ENCODE peak calls at places on chromosomes 6 and 20, in seven cellular contexts. One of them, this sample, is unnamed.
A peak's percentile ranks its signal among the peaks of the same experiment; 100 is the strongest.

GRCh38 chr6:75098709-75099108 is 107.1 kb downstream of the COL12A1 start:
- DNase-seq in WTC11: no peak
- DNase-seq in CD8-positive, alpha-beta T cell: no peak
- DNase-seq in fibroblast of pulmonary artery: peak; percentile 96
- DNase-seq in pancreas: peak; percentile 51
- DNase-seq in GM12865: no peak
- DNase-seq in HepG2: peak; percentile 3
- DNase-seq in this sample: no peak

GRCh38 chr20:17431621-17432364 is 99.4 kb downstream of the BFSP1 start:
- DNase-seq in WTC11: peak; percentile 72
- DNase-seq in CD8-positive, alpha-beta T cell: peak; percentile 26
- DNase-seq in fibroblast of pulmonary artery: peak; percentile 61
- DNase-seq in pancreas: peak; percentile 54
- DNase-seq in GM12865: peak; percentile 62
- DNase-seq in HepG2: peak; percentile 57
- DNase-seq in this sample: no peak

GRCh38 chr6:71334768-71335167 is 46.2 kb downstream of the OGFRL1 start:
- DNase-seq in WTC11: no peak
- DNase-seq in CD8-positive, alpha-beta T cell: no peak
- DNase-seq in fibroblast of pulmonary artery: no peak
- DNase-seq in pancreas: no peak
- DNase-seq in GM12865: no peak
- DNase-seq in HepG2: no peak
- DNase-seq in this sample: no peak

GRCh38 chr6:75267461-75267860 is 17.1 kb downstream of the TMEM30A start:
- DNase-seq in WTC11: no peak
- DNase-seq in CD8-positive, alpha-beta T cell: no peak
- DNase-seq in fibroblast of pulmonary artery: no peak
- DNase-seq in pancreas: no peak
- DNase-seq in GM12865: no peak
- DNase-seq in HepG2: no peak
- DNase-seq in this sample: no peak

GRCh38 chr6:28425942-28426541 is 17.2 kb downstream of the ZSCAN23 start:
- DNase-seq in WTC11: no peak
- DNase-seq in CD8-positive, alpha-beta T cell: no peak
- DNase-seq in fibroblast of pulmonary artery: no peak
- DNase-seq in pancreas: no peak
- DNase-seq in GM12865: peak; percentile 58
- DNase-seq in HepG2: no peak
- DNase-seq in this sample: no peak

GRCh38 chr6:134787261-134787871 is 162.5 kb downstream of the ALDH8A1 start:
- DNase-seq in WTC11: no peak
- DNase-seq in CD8-positive, alpha-beta T cell: no peak
- DNase-seq in fibroblast of pulmonary artery: peak; percentile 58
- DNase-seq in pancreas: no peak
- DNase-seq in GM12865: no peak
- DNase-seq in HepG2: no peak
- DNase-seq in this sample: no peak

GRCh38 chr20:63745961-63746765 is 6.6 kb downstream of the SLC2A4RG start:
- DNase-seq in WTC11: no peak
- DNase-seq in CD8-positive, alpha-beta T cell: no peak
- DNase-seq in fibroblast of pulmonary artery: no peak
- DNase-seq in pancreas: no peak
- DNase-seq in GM12865: no peak
- DNase-seq in HepG2: no peak
- DNase-seq in this sample: no peak

GRCh38 chr6:90898763-90899162 is 311.9 kb upstream of the MAP3K7 start:
- DNase-seq in WTC11: no peak
- DNase-seq in CD8-positive, alpha-beta T cell: no peak
- DNase-seq in fibroblast of pulmonary artery: no peak
- DNase-seq in pancreas: no peak
- DNase-seq in GM12865: no peak
- DNase-seq in HepG2: no peak
- DNase-seq in this sample: no peak

GRCh38 chr6:109229536-109229935 is 134.2 kb downstream of the CEP57L1 start:
- DNase-seq in WTC11: no peak
- DNase-seq in CD8-positive, alpha-beta T cell: no peak
- DNase-seq in fibroblast of pulmonary artery: no peak
- DNase-seq in pancreas: no peak
- DNase-seq in GM12865: no peak
- DNase-seq in HepG2: no peak
- DNase-seq in this sample: no peak

GRCh38 chr20:24502184-24502583 is 32.8 kb downstream of the SYNDIG1 start:
- DNase-seq in WTC11: no peak
- DNase-seq in CD8-positive, alpha-beta T cell: no peak
- DNase-seq in fibroblast of pulmonary artery: peak; percentile 38
- DNase-seq in pancreas: no peak
- DNase-seq in GM12865: no peak
- DNase-seq in HepG2: no peak
- DNase-seq in this sample: no peak

GRCh38 chr6:162211022-162211421 is 516.5 kb downstream of the PRKN start:
- DNase-seq in WTC11: no peak
- DNase-seq in CD8-positive, alpha-beta T cell: no peak
- DNase-seq in fibroblast of pulmonary artery: no peak
- DNase-seq in pancreas: no peak
- DNase-seq in GM12865: no peak
- DNase-seq in HepG2: no peak
- DNase-seq in this sample: no peak

GRCh38 chr6:77074037-77074713 is 389.1 kb downstream of the HTR1B start:
- DNase-seq in WTC11: no peak
- DNase-seq in CD8-positive, alpha-beta T cell: no peak
- DNase-seq in fibroblast of pulmonary artery: no peak
- DNase-seq in pancreas: no peak
- DNase-seq in GM12865: peak; percentile 6
- DNase-seq in HepG2: no peak
- DNase-seq in this sample: no peak

GRCh38 chr6:3386374-3386857 is 70.4 kb downstream of the SLC22A23 start:
- DNase-seq in WTC11: no peak
- DNase-seq in CD8-positive, alpha-beta T cell: no peak
- DNase-seq in fibroblast of pulmonary artery: no peak
- DNase-seq in pancreas: no peak
- DNase-seq in GM12865: no peak
- DNase-seq in HepG2: no peak
- DNase-seq in this sample: no peak

GRCh38 chr6:166105341-166106075 is 62.1 kb downstream of the TBXT start:
- DNase-seq in WTC11: no peak
- DNase-seq in CD8-positive, alpha-beta T cell: no peak
- DNase-seq in fibroblast of pulmonary artery: no peak
- DNase-seq in pancreas: no peak
- DNase-seq in GM12865: no peak
- DNase-seq in HepG2: no peak
- DNase-seq in this sample: no peak

GRCh38 chr20:19987046-19987445 is 30.1 kb upstream of the NAA20 start:
- DNase-seq in WTC11: no peak
- DNase-seq in CD8-positive, alpha-beta T cell: no peak
- DNase-seq in fibroblast of pulmonary artery: no peak
- DNase-seq in pancreas: no peak
- DNase-seq in GM12865: no peak
- DNase-seq in HepG2: no peak
- DNase-seq in this sample: no peak

GRCh38 chr20:45097485-45098095 is 3.3 kb downstream of the KCNS1 start:
- DNase-seq in WTC11: peak; percentile 50
- DNase-seq in CD8-positive, alpha-beta T cell: peak; percentile 13
- DNase-seq in fibroblast of pulmonary artery: peak; percentile 63
- DNase-seq in pancreas: no peak
- DNase-seq in GM12865: peak; percentile 45
- DNase-seq in HepG2: no peak
- DNase-seq in this sample: no peak

GRCh38 chr6:149467265-149467664 is 17.5 kb downstream of the ZC3H12D start:
- DNase-seq in WTC11: no peak
- DNase-seq in CD8-positive, alpha-beta T cell: no peak
- DNase-seq in fibroblast of pulmonary artery: no peak
- DNase-seq in pancreas: no peak
- DNase-seq in GM12865: peak; percentile 41
- DNase-seq in HepG2: no peak
- DNase-seq in this sample: no peak

GRCh38 chr6:138310294-138310693 is 67.4 kb upstream of the SMIM28 start:
- DNase-seq in WTC11: no peak
- DNase-seq in CD8-positive, alpha-beta T cell: no peak
- DNase-seq in fibroblast of pulmonary artery: peak; percentile 10
- DNase-seq in pancreas: no peak
- DNase-seq in GM12865: no peak
- DNase-seq in HepG2: no peak
- DNase-seq in this sample: no peak

GRCh38 chr6:46549155-46549554 is 57.9 kb upstream of the RCAN2 start:
- DNase-seq in WTC11: no peak
- DNase-seq in CD8-positive, alpha-beta T cell: no peak
- DNase-seq in fibroblast of pulmonary artery: no peak
- DNase-seq in pancreas: no peak
- DNase-seq in GM12865: no peak
- DNase-seq in HepG2: no peak
- DNase-seq in this sample: no peak

DNA sequence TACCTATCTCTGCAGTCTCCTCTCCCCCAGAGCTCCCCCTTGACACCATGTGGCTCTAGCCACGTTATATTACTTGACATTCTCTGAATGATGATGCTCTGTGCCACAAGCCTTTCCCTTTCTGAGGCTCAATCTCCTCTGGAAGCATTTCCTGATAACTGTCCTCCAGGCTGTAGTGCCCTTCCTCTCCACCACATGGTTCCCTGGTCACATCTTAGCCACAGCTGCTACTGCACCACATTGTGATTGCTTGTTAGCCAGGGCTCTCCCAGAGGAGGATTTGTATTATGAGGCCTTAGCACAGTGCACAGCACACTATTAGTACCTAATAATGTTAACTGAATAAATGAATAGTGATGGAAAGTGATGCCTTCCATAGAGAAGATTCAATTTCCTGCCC is 63.9 kb upstream of the RCAN2 start:
- DNase-seq in WTC11: no peak
- DNase-seq in CD8-positive, alpha-beta T cell: no peak
- DNase-seq in fibroblast of pulmonary artery: no peak
- DNase-seq in pancreas: no peak
- DNase-seq in GM12865: no peak
- DNase-seq in HepG2: no peak
- DNase-seq in this sample: no peak
- TF ChIP-seq CTCF in WTC11: no peak
- TF ChIP-seq CTCF in CD8-positive, alpha-beta T cell: no peak
- TF ChIP-seq CTCF in fibroblast of pulmonary artery: no peak
- TF ChIP-seq CTCF in pancreas: no peak
- TF ChIP-seq CTCF in GM12865: no peak
- TF ChIP-seq CTCF in HepG2: no peak
- TF ChIP-seq CTCF in this sample: no peak

DNA sequence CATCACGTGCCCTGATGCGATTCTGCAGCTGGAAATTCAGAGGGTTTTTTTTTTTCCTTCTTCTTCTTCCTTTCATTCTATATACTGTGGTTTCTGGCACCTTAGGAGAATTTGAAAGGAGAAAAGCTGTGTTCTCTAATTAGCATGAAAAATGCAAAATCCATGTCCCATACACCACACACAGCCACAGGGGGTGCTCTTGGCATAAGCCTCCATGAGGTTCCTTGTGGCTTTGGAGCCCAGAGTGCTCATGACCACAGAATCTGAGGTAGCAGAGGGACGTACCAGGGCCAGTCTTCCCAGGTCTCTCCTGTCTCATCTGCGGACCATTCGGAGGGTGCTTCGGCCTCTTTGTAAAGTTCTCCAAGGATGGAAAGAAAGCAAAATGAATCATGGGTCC is 258.4 kb upstream of the CDH4 start:
- DNase-seq in WTC11: no peak
- DNase-seq in CD8-positive, alpha-beta T cell: no peak
- DNase-seq in fibroblast of pulmonary artery: no peak
- DNase-seq in pancreas: no peak
- DNase-seq in GM12865: no peak
- DNase-seq in HepG2: no peak
- DNase-seq in this sample: no peak
- TF ChIP-seq CTCF in WTC11: no peak
- TF ChIP-seq CTCF in CD8-positive, alpha-beta T cell: no peak
- TF ChIP-seq CTCF in fibroblast of pulmonary artery: no peak
- TF ChIP-seq CTCF in pancreas: no peak
- TF ChIP-seq CTCF in GM12865: no peak
- TF ChIP-seq CTCF in HepG2: peak; percentile 32
- TF ChIP-seq CTCF in this sample: no peak

GRCh38 chr6:119076173-119076965 is 2.1 kb downstream of the FAM184A start:
- DNase-seq in WTC11: no peak
- DNase-seq in CD8-positive, alpha-beta T cell: no peak
- DNase-seq in fibroblast of pulmonary artery: no peak
- DNase-seq in pancreas: no peak
- DNase-seq in GM12865: no peak
- DNase-seq in HepG2: no peak
- DNase-seq in this sample: no peak

GRCh38 chr6:119079288-119079809 is 885 bp upstream of the FAM184A start:
- DNase-seq in WTC11: no peak
- DNase-seq in CD8-positive, alpha-beta T cell: no peak
- DNase-seq in fibroblast of pulmonary artery: peak; percentile 63
- DNase-seq in pancreas: no peak
- DNase-seq in GM12865: no peak
- DNase-seq in HepG2: no peak
- DNase-seq in this sample: no peak

GRCh38 chr6:119076966-119077642 is 1.4 kb downstream of the FAM184A start:
- DNase-seq in WTC11: no peak
- DNase-seq in CD8-positive, alpha-beta T cell: no peak
- DNase-seq in fibroblast of pulmonary artery: no peak
- DNase-seq in pancreas: no peak
- DNase-seq in GM12865: no peak
- DNase-seq in HepG2: no peak
- DNase-seq in this sample: no peak

GRCh38 chr6:119078449-119079287 is at the start of gene FAM184A:
- DNase-seq in WTC11: peak; percentile 73
- DNase-seq in CD8-positive, alpha-beta T cell: peak; percentile 57
- DNase-seq in fibroblast of pulmonary artery: peak; percentile 53
- DNase-seq in pancreas: peak; percentile 69
- DNase-seq in GM12865: peak; percentile 64
- DNase-seq in HepG2: peak; percentile 55
- DNase-seq in this sample: peak; percentile 51

DNA sequence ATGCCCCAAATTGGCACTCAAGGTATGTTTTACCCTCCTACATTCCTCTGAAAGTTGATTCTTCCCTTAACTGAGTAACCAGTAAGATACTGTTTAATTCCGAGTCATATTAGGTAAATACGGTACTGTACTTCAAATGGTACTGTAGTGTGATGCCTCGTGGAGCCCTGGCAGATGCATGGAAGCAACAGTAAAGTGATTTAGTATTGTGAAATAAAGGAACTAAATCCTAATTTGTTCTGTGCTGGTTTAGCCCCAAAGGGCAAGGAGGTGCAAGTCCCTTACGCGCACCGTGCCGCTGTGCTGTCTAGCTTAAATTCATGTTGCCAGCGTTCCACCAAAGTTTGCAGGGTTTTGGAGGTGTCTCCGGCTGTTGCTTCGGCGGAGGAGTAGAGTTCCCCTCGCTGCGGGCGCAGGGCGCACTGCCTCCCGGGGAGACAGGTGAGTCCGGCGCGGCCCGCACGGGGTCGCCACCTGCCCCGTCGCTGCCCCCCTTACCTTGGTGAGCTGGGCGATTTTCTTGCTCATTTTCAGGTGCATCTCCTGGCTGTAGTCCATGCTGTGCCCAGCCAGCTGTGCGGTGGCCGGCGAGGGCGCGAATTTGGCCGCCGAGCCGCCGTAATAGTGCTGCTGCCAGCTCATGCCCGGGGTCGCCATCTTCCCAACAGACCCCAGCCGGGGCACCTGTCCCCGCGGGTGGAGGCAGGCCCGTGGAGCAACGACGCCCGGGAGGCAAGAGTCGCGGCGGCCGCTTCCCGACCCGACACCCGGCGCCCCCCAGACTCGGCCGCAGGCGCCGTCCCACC is 618 bp downstream of the FAM184A start:
- DNase-seq in WTC11: peak; percentile 73
- DNase-seq in CD8-positive, alpha-beta T cell: peak; percentile 50
- DNase-seq in fibroblast of pulmonary artery: peak; percentile 12
- DNase-seq in pancreas: peak; percentile 52
- DNase-seq in GM12865: peak; percentile 31
- DNase-seq in HepG2: peak; percentile 32
- DNase-seq in this sample: no peak
- TF ChIP-seq CTCF in WTC11: no peak
- TF ChIP-seq CTCF in CD8-positive, alpha-beta T cell: peak; percentile 26
- TF ChIP-seq CTCF in fibroblast of pulmonary artery: no peak
- TF ChIP-seq CTCF in pancreas: no peak
- TF ChIP-seq CTCF in GM12865: peak; percentile 18
- TF ChIP-seq CTCF in HepG2: peak; percentile 85
- TF ChIP-seq CTCF in this sample: no peak

GRCh38 chr6:68400396-68400795 is 234.7 kb upstream of the ADGRB3 start:
- DNase-seq in WTC11: peak; percentile 35
- DNase-seq in CD8-positive, alpha-beta T cell: no peak
- DNase-seq in fibroblast of pulmonary artery: no peak
- DNase-seq in pancreas: no peak
- DNase-seq in GM12865: peak; percentile 1
- DNase-seq in HepG2: no peak
- DNase-seq in this sample: no peak
- TF ChIP-seq CTCF in WTC11: peak; percentile 43
- TF ChIP-seq CTCF in CD8-positive, alpha-beta T cell: no peak
- TF ChIP-seq CTCF in fibroblast of pulmonary artery: no peak
- TF ChIP-seq CTCF in pancreas: no peak
- TF ChIP-seq CTCF in GM12865: peak; percentile 16
- TF ChIP-seq CTCF in HepG2: no peak
- TF ChIP-seq CTCF in this sample: no peak